ENCODE peak calls at places on chromosomes 4 and X, in seven cellular contexts. F is left cardiac atrium, Q is left colon, W is fibroblast of pulmonary artery, R is breast epithelium, U is bronchial epithelial cell, E is germinal center. K is an unnamed sample.

GRCh38 chrX:21354725-21355124 is 19.5 kb upstream of the CNKSR2 start:
- DNase-seq in F (no peak), Q (no peak), W (no peak), R (no peak), U (no peak), E (no peak), K (no peak)

GRCh38 chrX:15816886-15817285 is 26.6 kb downstream of the ZRSR2 start:
- DNase-seq in F (no peak), Q (no peak), W (peak), R (no peak), U (no peak), E (no peak), K (no peak)

GRCh38 chr4:124151031-124151430 is 561.5 kb downstream of the ANKRD50 start:
- DNase-seq in F (no peak), Q (no peak), W (no peak), R (no peak), U (no peak), E (no peak), K (no peak)

GRCh38 chr4:4428966-4429875 is 42.3 kb downstream of the NSG1 start:
- DNase-seq in F (no peak), Q (no peak), W (no peak), R (no peak), U (no peak), E (no peak), K (no peak)

GRCh38 chr4:110135523-110135922 is 62.9 kb downstream of the ELOVL6 start:
- DNase-seq in F (no peak), Q (no peak), W (no peak), R (no peak), U (no peak), E (no peak), K (peak)

GRCh38 chr4:76090241-76090691 is 15.8 kb downstream of the ART3 start:
- DNase-seq in F (no peak), Q (no peak), W (peak), R (no peak), U (peak), E (peak), K (peak)

GRCh38 chr4:165656399-165656798 is 216.6 kb upstream of the TLL1 start:
- DNase-seq in F (no peak), Q (no peak), W (no peak), R (no peak), U (no peak), E (no peak), K (no peak)

GRCh38 chr4:41600243-41600642 is 62.3 kb downstream of the LIMCH1 start:
- DNase-seq in F (no peak), Q (no peak), W (peak), R (no peak), U (peak), E (no peak), K (no peak)

GRCh38 chr4:56619160-56619559 is 61.9 kb downstream of the HOPX start:
- DNase-seq in F (no peak), Q (no peak), W (peak), R (no peak), U (peak), E (no peak), K (no peak)

GRCh38 chrX:78923198-78924015 is 21.8 kb upstream of the P2RY10 start:
- DNase-seq in F (no peak), Q (no peak), W (no peak), R (no peak), U (no peak), E (no peak), K (no peak)

GRCh38 chr4:181564616-181565015 is 678.6 kb upstream of the TENM3 start:
- DNase-seq in F (no peak), Q (no peak), W (no peak), R (no peak), U (no peak), E (no peak), K (no peak)

GRCh38 chr4:157204634-157205244 is 15.8 kb upstream of the GRIA2 start:
- DNase-seq in F (peak), Q (peak), W (peak), R (no peak), U (no peak), E (no peak), K (no peak)

GRCh38 chr4:96134806-96135205 is 294.9 kb downstream of the PDHA2 start:
- DNase-seq in F (no peak), Q (no peak), W (no peak), R (no peak), U (no peak), E (no peak), K (no peak)

GRCh38 chr4:82791179-82791578 is 7.4 kb downstream of the SCD5 start:
- DNase-seq in F (no peak), Q (no peak), W (no peak), R (no peak), U (no peak), E (no peak), K (no peak)

GRCh38 chr4:87053802-87054767 is 119.3 kb downstream of the AFF1 start:
- DNase-seq in F (no peak), Q (no peak), W (no peak), R (no peak), U (no peak), E (no peak), K (no peak)

GRCh38 chrX:22629105-22629725 is 356.5 kb downstream of the CBLL2 start:
- DNase-seq in F (no peak), Q (no peak), W (peak), R (no peak), U (peak), E (no peak), K (peak)

GRCh38 chr4:22733816-22734215 is 41.1 kb downstream of the GBA3 start:
- DNase-seq in F (no peak), Q (no peak), W (no peak), R (no peak), U (no peak), E (no peak), K (no peak)

GRCh38 chr4:2417765-2418651 is at the start of gene ZFYVE28:
- DNase-seq in F (no peak), Q (peak), W (peak), R (no peak), U (no peak), E (no peak), K (no peak)